ENCODE peak calls at places on chromosomes 6 and 20, in seven cellular contexts. X is HFFc6, E is astrocyte of the spinal cord, A is Caco-2, I is esophagus squamous epithelium, F is fibroblast of lung, J is lung. M is an unnamed sample.

GRCh38 chr6:79076160-79076559 is 1.9 kb downstream of the PHIP start:
- DNase-seq in A (no peak), E (peak; percentile 43), X (no peak), I (no peak), F (peak; percentile 28), J (no peak), M (no peak)

GRCh38 chr6:134145786-134146185 is 93.4 kb upstream of the SLC2A12 start:
- DNase-seq in J (no peak), F (peak; percentile 32), E (peak; percentile 40), I (no peak), X (peak; percentile 76), A (no peak), M (no peak)

GRCh38 chr20:57061058-57061900 is 205.2 kb downstream of the BMP7 start:
- DNase-seq in X (no peak), A (peak; percentile 85), E (peak; percentile 62), I (no peak), J (no peak), F (no peak), M (no peak)

GRCh38 chr6:36897629-36898028 is 11.9 kb downstream of the C6orf89 start:
- DNase-seq in I (no peak), A (peak; percentile 50), F (no peak), E (peak; percentile 9), J (no peak), X (no peak), M (no peak)

GRCh38 chr6:11681770-11682169 is 96.8 kb downstream of the ADTRP start:
- DNase-seq in E (no peak), F (no peak), A (no peak), X (no peak), J (no peak), I (no peak), M (no peak)

GRCh38 chr6:110828396-110828795 is 13.1 kb upstream of the CDK19 start:
- DNase-seq in J (no peak), I (no peak), F (peak; percentile 19), A (no peak), E (no peak), X (no peak), M (peak; percentile 56)

GRCh38 chr20:23452776-23453175 is at the start of gene CST11:
- DNase-seq in E (no peak), F (no peak), J (no peak), I (no peak), A (no peak), X (no peak), M (no peak)

GRCh38 chr6:68575765-68576439 is 59.2 kb upstream of the ADGRB3 start:
- DNase-seq in F (peak; percentile 41), A (peak; percentile 2), I (no peak), X (no peak), E (peak; percentile 55), J (no peak), M (no peak)

GRCh38 chr20:528923-529594 is 14.5 kb downstream of the CSNK2A1 start:
- DNase-seq in I (no peak), F (peak; percentile 90), X (peak; percentile 79), E (peak; percentile 76), J (no peak), A (no peak), M (no peak)

GRCh38 chr20:46981184-46981583 is 86.5 kb downstream of the EYA2 start:
- DNase-seq in J (no peak), A (no peak), I (no peak), E (no peak), X (no peak), F (no peak), M (no peak)

GRCh38 chr20:35497320-35497719 is 32.1 kb downstream of the C20orf173 start:
- DNase-seq in X (no peak), F (no peak), I (no peak), E (no peak), A (no peak), J (no peak), M (no peak)

GRCh38 chr20:35499271-35499670 is 30.2 kb downstream of the C20orf173 start:
- DNase-seq in E (no peak), J (no peak), F (no peak), A (no peak), I (no peak), X (no peak), M (no peak)

GRCh38 chr20:35496481-35496880 is 33.0 kb downstream of the C20orf173 start:
- DNase-seq in I (no peak), E (no peak), X (no peak), F (no peak), J (no peak), A (no peak), M (no peak)

GRCh38 chr20:35502352-35502751 is 27.1 kb downstream of the C20orf173 start:
- DNase-seq in J (no peak), A (no peak), I (no peak), X (no peak), F (no peak), E (no peak), M (no peak)

DNA sequence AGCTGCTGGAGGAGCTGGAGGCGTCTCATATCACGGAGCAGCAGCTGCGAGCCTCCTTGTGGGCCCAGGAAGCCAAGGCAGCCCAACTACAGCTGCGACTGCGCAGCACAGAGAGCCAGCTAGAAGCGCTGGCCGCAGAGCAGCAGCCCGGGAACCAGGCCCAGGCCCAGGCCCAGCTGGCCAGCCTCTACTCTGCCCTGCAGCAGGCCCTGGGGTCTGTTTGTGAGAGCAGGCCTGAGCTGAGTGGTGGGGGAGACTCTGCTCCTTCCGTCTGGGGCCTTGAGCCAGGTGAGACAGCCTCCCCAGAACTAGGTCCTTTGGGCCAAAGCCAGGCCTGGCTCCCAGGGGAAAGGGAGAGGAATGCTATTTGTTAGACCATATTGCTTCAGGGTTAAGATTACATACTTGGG is 31.7 kb downstream of the C20orf173 start:
- DNase-seq in I (no peak), E (no peak), X (no peak), A (no peak), J (no peak), F (peak; percentile 50), M (no peak)
- TF ChIP-seq CTCF in I (no peak), E (no peak), X (no peak), A (no peak), J (no peak), F (no peak), M (no peak)

GRCh38 chr6:3240595-3240994 is 13.1 kb upstream of the TUBB2B start:
- DNase-seq in I (no peak), A (no peak), X (no peak), E (no peak), F (no peak), J (no peak), M (no peak)

GRCh38 chr6:3235486-3235885 is 8.0 kb upstream of the TUBB2B start:
- DNase-seq in A (no peak), I (no peak), J (no peak), F (no peak), X (no peak), E (no peak), M (no peak)

GRCh38 chr6:3235969-3236368 is 8.5 kb upstream of the TUBB2B start:
- DNase-seq in E (no peak), X (no peak), F (no peak), I (no peak), A (no peak), J (no peak), M (no peak)

GRCh38 chr6:3237761-3238662 is 10.6 kb upstream of the TUBB2B start:
- DNase-seq in A (no peak), F (no peak), E (no peak), J (no peak), X (no peak), I (no peak), M (no peak)

DNA sequence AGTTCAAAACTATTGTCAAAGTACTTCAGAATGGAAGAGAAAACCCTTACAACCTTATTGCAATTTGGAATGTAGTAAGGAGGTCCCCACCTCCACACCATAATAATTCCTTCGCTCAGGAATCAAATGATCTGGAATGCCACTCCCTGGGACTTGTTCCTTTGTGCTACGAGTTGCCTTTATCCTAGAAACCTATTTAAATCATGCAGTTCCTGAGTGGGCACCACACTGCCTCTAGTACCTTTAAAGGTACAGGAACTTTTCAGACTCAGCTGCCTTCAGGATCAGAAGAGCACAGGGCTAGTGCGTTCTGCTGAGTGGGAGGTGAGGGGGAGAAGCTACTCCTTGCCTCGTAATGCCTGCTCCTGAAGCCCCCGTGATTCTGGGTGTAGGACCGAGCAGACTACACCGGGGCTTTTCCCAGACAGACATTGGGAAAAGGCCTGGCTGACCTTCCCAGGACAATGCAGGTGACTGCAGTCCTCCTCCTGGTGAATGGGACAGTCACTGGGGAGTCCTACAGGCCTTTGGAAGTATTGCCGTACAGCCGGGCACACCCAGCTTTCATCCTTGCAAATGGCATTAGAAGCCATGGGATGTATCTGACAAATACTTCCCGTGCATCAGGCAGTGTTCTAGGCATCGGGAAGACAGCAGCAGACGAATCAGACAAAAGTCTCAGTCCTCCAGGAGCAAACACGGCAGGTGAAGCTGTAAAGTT is 11.8 kb upstream of the TUBB2B start:
- DNase-seq in A (peak; percentile 57), X (no peak), J (no peak), E (no peak), I (no peak), F (no peak), M (no peak)
- TF ChIP-seq CTCF in A (peak; percentile 55), X (peak; percentile 35), J (no peak), E (peak; percentile 31), I (no peak), F (peak; percentile 15), M (peak; percentile 14)

GRCh38 chr6:166997768-166998255 is 1.4 kb upstream of the CEP43 start:
- DNase-seq in I (peak; percentile 3), F (peak; percentile 65), J (peak; percentile 65), X (peak; percentile 76), E (peak; percentile 69), A (peak; percentile 81), M (peak; percentile 61)
- TF ChIP-seq CTCF in I (no peak), F (peak; percentile 70), J (peak; percentile 8), X (peak; percentile 63), E (peak; percentile 73), A (peak; percentile 59), M (peak; percentile 32)

GRCh38 chr20:38338849-38339520 is 7.3 kb upstream of the LBP start:
- DNase-seq in E (no peak), I (no peak), A (peak; percentile 83), F (peak; percentile 21), X (peak; percentile 17), J (no peak), M (no peak)

GRCh38 chr20:38339993-38340392 is 6.3 kb upstream of the LBP start:
- DNase-seq in I (no peak), J (no peak), F (no peak), X (no peak), E (no peak), A (no peak), M (no peak)

GRCh38 chr20:38334016-38334415 is 12.3 kb upstream of the LBP start:
- DNase-seq in F (no peak), J (no peak), I (no peak), E (no peak), X (no peak), A (no peak), M (no peak)

GRCh38 chr20:38340693-38341092 is 5.6 kb upstream of the LBP start:
- DNase-seq in I (no peak), A (no peak), F (no peak), E (no peak), X (no peak), J (no peak), M (no peak)

DNA sequence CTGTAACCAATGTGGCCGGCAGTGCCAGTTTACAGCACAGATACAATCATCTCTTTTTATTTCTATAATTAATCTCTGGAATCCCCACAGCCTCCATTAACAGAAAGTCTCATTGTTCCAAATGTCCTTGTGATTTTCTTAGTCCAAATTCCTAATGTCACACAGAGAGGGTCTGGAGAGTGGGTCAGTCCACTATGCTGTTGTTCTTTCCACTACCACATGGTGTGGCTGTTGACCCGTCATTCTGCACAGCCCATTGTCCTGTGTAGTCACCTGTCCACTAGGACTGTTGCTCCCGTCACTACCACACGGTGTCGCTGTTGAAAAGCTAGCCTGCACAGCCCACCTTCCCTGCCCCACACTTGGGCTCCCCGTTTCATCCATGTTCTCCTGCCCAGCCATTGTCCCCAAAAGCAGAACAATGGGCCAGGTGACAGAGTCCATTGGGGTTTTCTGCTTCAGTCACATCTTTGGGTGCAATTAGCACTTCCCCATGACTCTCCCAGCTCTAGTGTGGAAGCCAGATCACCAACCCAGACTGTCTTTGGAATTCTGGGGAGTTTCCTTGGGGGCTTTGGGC is 8.6 kb upstream of the LBP start:
- DNase-seq in I (no peak), F (no peak), A (peak; percentile 73), J (no peak), E (no peak), X (peak; percentile 14), M (no peak)
- TF ChIP-seq CTCF in I (no peak), F (peak; percentile 43), A (peak; percentile 66), J (no peak), E (peak; percentile 52), X (peak; percentile 75), M (peak; percentile 38)

M was measured in CD14-positive monocyte.